ENCODE peak calls at places on chromosomes 5 and 9, in four cellular contexts. M, H, V and T are unnamed samples.
A peak's percentile ranks its signal among the peaks of the same experiment; 100 is the strongest.

GRCh38 chr9:133439337-133439736 is 17.2 kb downstream of the ADAMTS13 start:
- DNase-seq in V (no peak), M (no peak), H (no peak), T (no peak)

GRCh38 chr9:76988941-76989340 is 30.5 kb upstream of the FOXB2 start:
- DNase-seq in M (no peak), V (no peak), H (no peak), T (no peak)

GRCh38 chr5:93603711-93604118 is 20.7 kb downstream of the NR2F1 start:
- DNase-seq in M (no peak), V (no peak), H (no peak), T (no peak)

GRCh38 chr5:119743927-119744326 is 114.6 kb downstream of the FAM170A start:
- DNase-seq in H (peak; percentile 69), V (peak; percentile 53), M (no peak), T (peak; percentile 27)

GRCh38 chr5:168667301-168667859 is 88.2 kb upstream of the PANK3 start:
- DNase-seq in H (no peak), V (no peak), M (no peak), T (no peak)

GRCh38 chr5:84564311-84564710 is 179.6 kb upstream of the EDIL3 start:
- DNase-seq in V (peak; percentile 56), H (no peak), M (no peak), T (no peak)

GRCh38 chr5:82738681-82739080 is 338.5 kb downstream of the TMEM167A start:
- DNase-seq in H (no peak), V (no peak), M (no peak), T (no peak)

GRCh38 chr5:125134216-125135081 is 388.0 kb upstream of the ZNF608 start:
- DNase-seq in M (no peak), H (no peak), V (peak; percentile 71), T (no peak)

GRCh38 chr5:141392429-141393198 is at the start of gene PCDHGA8:
- DNase-seq in V (no peak), H (peak; percentile 24), M (no peak), T (no peak)

GRCh38 chr5:177527595-177527994 is 10.8 kb upstream of the DDX41 start:
- DNase-seq in V (no peak), H (no peak), M (no peak), T (no peak)

GRCh38 chr9:30536494-30536893 is 1847.9 kb upstream of the ACO1 start:
- DNase-seq in M (no peak), V (no peak), H (no peak), T (no peak)

GRCh38 chr9:37480759-37481158 is 5.0 kb upstream of the POLR1E start:
- DNase-seq in H (no peak), M (no peak), V (no peak), T (no peak)

GRCh38 chr9:82424599-82424998 is 436.0 kb downstream of the SPATA31D1 start:
- DNase-seq in H (no peak), V (no peak), M (no peak), T (no peak)

GRCh38 chr5:150341331-150341730 is 16.2 kb upstream of the TCOF1 start:
- DNase-seq in M (no peak), H (no peak), V (no peak), T (no peak)

DNA sequence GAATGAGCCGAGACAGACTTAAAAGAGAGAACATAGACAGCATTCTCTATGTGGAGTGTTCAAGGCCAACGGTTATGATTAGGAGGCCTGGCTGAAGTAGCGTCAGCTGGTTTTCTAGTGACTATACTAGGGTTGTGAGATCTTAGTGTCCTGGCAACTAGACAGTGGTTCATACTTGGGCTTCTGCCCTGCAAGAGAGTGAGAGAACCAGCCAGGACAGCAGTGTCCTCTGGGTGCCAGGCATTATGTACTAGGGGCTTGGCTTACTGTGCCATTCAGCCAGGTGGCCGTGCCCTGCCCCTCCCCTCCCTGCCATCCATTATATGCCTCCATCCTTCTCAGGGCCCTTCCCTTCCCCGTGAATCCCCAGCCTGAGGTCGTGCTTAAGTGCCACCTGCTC is 56.8 kb downstream of the TRIO start:
- DNase-seq in H (no peak), V (no peak), M (no peak), T (no peak)
- H3K4me1 ChIP-seq in H (no peaks in the 10 kb centered on the region), V (peaks cover 30% of the 10 kb centered on the region), M (peaks cover 36% of the 10 kb centered on the region), T (peaks cover 35% of the 10 kb centered on the region)

DNA sequence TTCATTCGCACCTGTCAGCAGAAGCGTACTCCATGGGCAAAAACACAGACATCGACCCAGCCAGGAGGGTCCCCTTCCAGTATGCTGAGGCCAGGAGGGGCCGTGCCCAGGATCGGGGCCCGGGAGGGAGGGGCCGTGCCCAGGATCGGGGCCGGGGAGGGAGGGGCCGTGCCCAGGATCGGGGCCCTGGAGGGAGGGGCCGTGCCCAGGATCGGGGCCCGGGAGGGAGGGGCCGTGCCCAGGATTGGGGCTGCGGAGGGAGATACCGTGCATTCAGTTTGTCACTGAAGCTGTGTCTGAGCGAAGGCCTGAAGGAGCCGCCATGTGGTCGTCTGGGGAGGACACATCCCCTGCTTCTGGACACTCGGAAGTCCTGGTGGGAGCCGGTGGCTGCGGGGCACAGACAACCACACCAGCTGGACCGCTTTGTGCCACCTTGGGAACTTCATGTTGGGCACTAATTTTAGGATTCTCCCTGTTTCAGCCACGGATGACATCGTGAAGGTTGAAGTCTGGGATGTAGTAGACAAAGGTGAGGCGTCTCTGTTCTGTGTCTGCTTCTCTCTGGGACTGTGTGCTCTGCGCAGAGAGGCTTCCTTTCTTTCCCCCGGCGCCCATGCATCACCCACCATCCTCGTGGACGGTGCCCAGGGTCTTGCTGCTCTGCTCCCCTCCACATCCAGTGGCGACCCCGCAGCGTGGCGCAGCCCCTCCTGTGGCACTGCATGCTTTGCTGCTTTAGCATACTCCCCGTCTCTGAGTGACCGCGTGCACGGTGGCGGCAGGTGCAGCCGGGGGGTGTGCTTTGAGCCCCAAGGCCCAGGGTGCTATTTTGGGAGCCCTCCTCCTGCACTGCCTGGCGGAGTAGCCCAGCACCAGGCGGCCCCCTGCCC is 16.7 kb upstream of the AJM1 start:
- DNase-seq in M (no peak), H (no peak), V (no peak), T (no peak)
- H3K36me3 ChIP-seq in M (peaks cover 49% of the 10 kb centered on the region), H (peaks cover 85% of the 10 kb centered on the region), V (peaks cover 3% of the 10 kb centered on the region), T (peaks cover 74% of the 10 kb centered on the region)

GRCh38 chr9:72154468-72155281 is 5.4 kb downstream of the GDA start:
- DNase-seq in M (no peak), V (peak; percentile 43), H (no peak), T (no peak)

GRCh38 chr9:72155282-72155677 is 6.0 kb downstream of the GDA start:
- DNase-seq in M (no peak), V (no peak), H (no peak), T (no peak)

GRCh38 chr9:72156586-72156985 is 7.3 kb downstream of the GDA start:
- DNase-seq in H (no peak), M (no peak), V (no peak), T (no peak)

GRCh38 chr9:72160446-72161123 is 11.3 kb downstream of the GDA start:
- DNase-seq in H (no peak), V (no peak), M (no peak), T (no peak)

GRCh38 chr9:72158680-72159079 is 9.4 kb downstream of the GDA start:
- DNase-seq in M (no peak), H (no peak), V (no peak), T (no peak)
- H3K4me1 ChIP-seq in M (no peaks in the 10 kb centered on the region), H (no peaks in the 10 kb centered on the region), V (peaks cover 6% of the 10 kb centered on the region), T (no peaks in the 10 kb centered on the region)

GRCh38 chr5:172662596-172662995 is 21.5 kb downstream of the NEURL1B start:
- DNase-seq in V (no peak), H (no peak), M (no peak), T (no peak)
- H3K36me3 ChIP-seq in V (no peaks in the 10 kb centered on the region), H (no peaks in the 10 kb centered on the region), M (no peaks in the 10 kb centered on the region), T (no peaks in the 10 kb centered on the region)

DNA sequence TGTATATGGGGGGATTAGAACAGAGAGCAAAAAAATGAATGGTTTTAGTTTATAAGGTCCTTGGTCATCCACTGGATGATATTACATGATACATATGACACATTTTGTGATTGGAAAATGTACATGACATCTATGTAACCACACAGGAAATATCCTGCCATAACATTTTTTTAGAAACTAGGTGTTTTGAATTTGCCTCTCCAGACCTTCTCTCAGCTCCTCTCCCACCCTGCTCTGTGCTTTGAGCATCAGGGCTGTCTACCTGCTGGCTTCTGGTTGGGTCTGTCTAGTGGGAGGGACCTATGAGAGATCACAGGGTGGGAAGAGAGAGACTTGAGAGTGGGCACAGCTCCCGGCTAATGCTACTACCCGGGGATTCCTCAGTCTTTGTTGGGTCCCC is 24.4 kb downstream of the AKNA start:
- DNase-seq in M (no peak), V (no peak), H (no peak), T (no peak)
- H3K4me1 ChIP-seq in M (peaks cover 14% of the 10 kb centered on the region), V (peaks cover 11% of the 10 kb centered on the region), H (peaks cover 3% of the 10 kb centered on the region), T (no peaks in the 10 kb centered on the region)

DNA sequence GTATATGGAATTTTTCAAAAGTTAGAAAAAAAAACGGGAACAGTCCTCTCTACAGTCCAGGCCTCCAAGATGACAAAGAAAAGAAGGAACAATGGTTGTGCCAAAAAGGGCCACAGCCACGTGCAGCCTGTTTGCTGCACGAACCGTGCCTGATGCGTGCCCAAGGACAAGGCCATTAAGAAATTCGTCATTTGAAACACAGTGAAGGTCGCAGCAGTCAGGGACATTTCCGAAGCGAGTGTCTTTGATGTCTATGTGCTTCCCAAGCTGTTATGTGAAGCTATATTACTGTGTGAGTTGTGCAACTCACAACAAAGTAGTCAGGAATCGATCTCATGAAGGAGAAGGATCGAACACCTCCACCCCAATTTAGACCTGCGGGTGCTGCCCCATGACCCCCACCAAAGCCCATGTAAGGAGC is 37.4 kb downstream of the HMGCR start:
- DNase-seq in V (no peak), H (no peak), M (no peak), T (no peak)
- H3K36me3 ChIP-seq in V (peaks cover 14% of the 10 kb centered on the region), H (peaks cover 29% of the 10 kb centered on the region), M (peaks cover 12% of the 10 kb centered on the region), T (peaks cover 15% of the 10 kb centered on the region)

GRCh38 chr5:139402561-139403158 is 1.2 kb downstream of the SPATA24 start:
- DNase-seq in H (peak; percentile 70), V (peak; percentile 20), M (no peak), T (peak; percentile 53)

GRCh38 chr5:139401546-139401945 is 2.3 kb downstream of the SPATA24 start:
- DNase-seq in M (no peak), H (peak; percentile 33), V (no peak), T (no peak)

GRCh38 chr5:139404484-139404840 is 573 bp upstream of the SPATA24 start:
- DNase-seq in M (no peak), H (no peak), V (no peak), T (no peak)

GRCh38 chr5:139403787-139404483 is at the start of gene SPATA24:
- DNase-seq in M (peak; percentile 95), H (peak; percentile 98), V (peak; percentile 95), T (peak; percentile 98)

GRCh38 chr5:139403418-139403786 is 487 bp downstream of the SPATA24 start:
- DNase-seq in H (no peak), M (no peak), V (no peak), T (no peak)
- H3K4me1 ChIP-seq in H (peaks cover 11% of the 10 kb centered on the region), M (peaks cover 4% of the 10 kb centered on the region), V (peaks cover 13% of the 10 kb centered on the region), T (peaks cover 4% of the 10 kb centered on the region)

GRCh38 chr9:2838356-2838983 is 5.4 kb downstream of the PUM3 start:
- DNase-seq in M (no peak), H (no peak), V (no peak), T (no peak)

GRCh38 chr9:2838984-2839367 is 4.9 kb downstream of the PUM3 start:
- DNase-seq in H (no peak), V (no peak), M (no peak), T (no peak)

GRCh38 chr9:2837915-2838314 is 6.0 kb downstream of the PUM3 start:
- DNase-seq in V (no peak), H (no peak), M (no peak), T (no peak)

GRCh38 chr9:2833096-2833495 is 10.8 kb downstream of the PUM3 start:
- DNase-seq in M (no peak), V (no peak), H (no peak), T (no peak)
- H3K36me3 ChIP-seq in M (peaks cover 33% of the 10 kb centered on the region), V (peaks cover 59% of the 10 kb centered on the region), H (peaks cover 99% of the 10 kb centered on the region), T (peaks cover 92% of the 10 kb centered on the region)